ENCODE peak calls at places on chromosomes 7 and 10, in six cellular contexts. One of them, this sample, is unnamed.

GRCh38 chr7:137851361-137851945 is 4.7 kb upstream of the DGKI start:
- DNase-seq in AG10803: peak; percentile 76
- DNase-seq in Caki2: no peak
- DNase-seq in ELR: peak; percentile 23
- DNase-seq in T1000: no peak
- DNase-seq in OCI-LY7: no peak
- DNase-seq in this sample: no peak

GRCh38 chr7:148173296-148173695 is 417.3 kb upstream of the C7orf33 start:
- DNase-seq in T1000: no peak
- DNase-seq in ELR: no peak
- DNase-seq in AG10803: no peak
- DNase-seq in Caki2: no peak
- DNase-seq in OCI-LY7: no peak
- DNase-seq in this sample: no peak

GRCh38 chr7:117110480-117111315 is 157.4 kb downstream of the ST7 start:
- DNase-seq in OCI-LY7: no peak
- DNase-seq in AG10803: no peak
- DNase-seq in Caki2: no peak
- DNase-seq in T1000: no peak
- DNase-seq in ELR: no peak
- DNase-seq in this sample: no peak

GRCh38 chr7:44060091-44060947 is 5.0 kb downstream of the PGAM2 start:
- DNase-seq in Caki2: no peak
- DNase-seq in T1000: no peak
- DNase-seq in OCI-LY7: no peak
- DNase-seq in AG10803: no peak
- DNase-seq in ELR: no peak
- DNase-seq in this sample: no peak

GRCh38 chr10:124306922-124307371 is 111.8 kb downstream of the OAT start:
- DNase-seq in ELR: peak; percentile 19
- DNase-seq in AG10803: no peak
- DNase-seq in OCI-LY7: no peak
- DNase-seq in Caki2: peak; percentile 90
- DNase-seq in T1000: no peak
- DNase-seq in this sample: no peak

GRCh38 chr7:118918556-118918955 is 694.1 kb downstream of the ANKRD7 start:
- DNase-seq in AG10803: no peak
- DNase-seq in Caki2: no peak
- DNase-seq in OCI-LY7: peak; percentile 11
- DNase-seq in ELR: peak; percentile 11
- DNase-seq in T1000: no peak
- DNase-seq in this sample: no peak

GRCh38 chr7:92639213-92639896 is 49.2 kb upstream of the FAM133B start:
- DNase-seq in ELR: no peak
- DNase-seq in T1000: no peak
- DNase-seq in Caki2: no peak
- DNase-seq in OCI-LY7: no peak
- DNase-seq in AG10803: no peak
- DNase-seq in this sample: no peak

GRCh38 chr10:78700816-78701520 is 367.8 kb upstream of the ZMIZ1 start:
- DNase-seq in AG10803: no peak
- DNase-seq in T1000: no peak
- DNase-seq in ELR: peak; percentile 17
- DNase-seq in OCI-LY7: no peak
- DNase-seq in Caki2: no peak
- DNase-seq in this sample: no peak

GRCh38 chr7:44603208-44603607 is 3.2 kb upstream of the OGDH start:
- DNase-seq in ELR: no peak
- DNase-seq in AG10803: no peak
- DNase-seq in Caki2: no peak
- DNase-seq in T1000: no peak
- DNase-seq in OCI-LY7: no peak
- DNase-seq in this sample: no peak

GRCh38 chr7:111264111-111264868 is 173.4 kb downstream of the LRRN3 start:
- DNase-seq in AG10803: no peak
- DNase-seq in T1000: no peak
- DNase-seq in OCI-LY7: no peak
- DNase-seq in ELR: no peak
- DNase-seq in Caki2: no peak
- DNase-seq in this sample: no peak

GRCh38 chr7:76108540-76109233 is 60.8 kb downstream of the MDH2 start:
- DNase-seq in OCI-LY7: peak; percentile 51
- DNase-seq in ELR: peak; percentile 37
- DNase-seq in AG10803: no peak
- DNase-seq in Caki2: peak; percentile 70
- DNase-seq in T1000: no peak
- DNase-seq in this sample: no peak

GRCh38 chr10:79353726-79354125 is 6.5 kb downstream of the PPIF start:
- DNase-seq in OCI-LY7: no peak
- DNase-seq in T1000: no peak
- DNase-seq in AG10803: no peak
- DNase-seq in ELR: no peak
- DNase-seq in Caki2: no peak
- DNase-seq in this sample: no peak

GRCh38 chr7:39357648-39358047 is 208.6 kb upstream of the YAE1 start:
- DNase-seq in Caki2: no peak
- DNase-seq in OCI-LY7: peak; percentile 5
- DNase-seq in AG10803: no peak
- DNase-seq in T1000: no peak
- DNase-seq in ELR: peak; percentile 6
- DNase-seq in this sample: no peak

GRCh38 chr7:134804351-134804750 is 24.9 kb downstream of the CALD1 start:
- DNase-seq in Caki2: no peak
- DNase-seq in ELR: peak; percentile 55
- DNase-seq in T1000: no peak
- DNase-seq in OCI-LY7: no peak
- DNase-seq in AG10803: peak; percentile 64
- DNase-seq in this sample: no peak

GRCh38 chr10:104104926-104105325 is 17.0 kb upstream of the SFR1 start:
- DNase-seq in OCI-LY7: no peak
- DNase-seq in AG10803: no peak
- DNase-seq in Caki2: no peak
- DNase-seq in ELR: peak; percentile 64
- DNase-seq in T1000: no peak
- DNase-seq in this sample: no peak

GRCh38 chr7:149854611-149855367 is 16.6 kb downstream of the ZNF862 start:
- DNase-seq in OCI-LY7: peak; percentile 26
- DNase-seq in T1000: peak; percentile 7
- DNase-seq in AG10803: peak; percentile 31
- DNase-seq in Caki2: peak; percentile 18
- DNase-seq in ELR: peak; percentile 52
- DNase-seq in this sample: no peak

GRCh38 chr7:74203157-74203556 is 6.6 kb upstream of the LAT2 start:
- DNase-seq in T1000: no peak
- DNase-seq in Caki2: peak; percentile 25
- DNase-seq in OCI-LY7: no peak
- DNase-seq in ELR: peak; percentile 66
- DNase-seq in AG10803: peak; percentile 72
- DNase-seq in this sample: no peak

GRCh38 chr10:111093741-111094380 is 17.0 kb downstream of the ADRA2A start:
- DNase-seq in AG10803: peak; percentile 58
- DNase-seq in T1000: no peak
- DNase-seq in OCI-LY7: no peak
- DNase-seq in ELR: peak; percentile 71
- DNase-seq in Caki2: no peak
- DNase-seq in this sample: no peak

GRCh38 chr7:34840176-34840785 is 182.3 kb downstream of the NPSR1 start:
- DNase-seq in ELR: no peak
- DNase-seq in T1000: no peak
- DNase-seq in OCI-LY7: no peak
- DNase-seq in Caki2: no peak
- DNase-seq in AG10803: no peak
- DNase-seq in this sample: no peak

GRCh38 chr10:123007558-123008378 is 827 bp downstream of the IKZF5 start:
- DNase-seq in T1000: no peak
- DNase-seq in Caki2: peak; percentile 37
- DNase-seq in OCI-LY7: peak; percentile 75
- DNase-seq in ELR: peak; percentile 81
- DNase-seq in AG10803: peak; percentile 46
- DNase-seq in this sample: no peak

GRCh38 chr7:142375710-142376313 is 118.0 kb upstream of the PRSS58 start:
- DNase-seq in OCI-LY7: no peak
- DNase-seq in AG10803: peak; percentile 35
- DNase-seq in Caki2: peak; percentile 94
- DNase-seq in ELR: peak; percentile 30
- DNase-seq in T1000: no peak
- DNase-seq in this sample: no peak

GRCh38 chr10:114486938-114487814 is 82.9 kb upstream of the AFAP1L2 start:
- DNase-seq in ELR: no peak
- DNase-seq in T1000: no peak
- DNase-seq in AG10803: no peak
- DNase-seq in Caki2: peak; percentile 53
- DNase-seq in OCI-LY7: no peak
- DNase-seq in this sample: peak; percentile 27

GRCh38 chr7:143391462-143392404 is 10.6 kb downstream of the ZYX start:
- DNase-seq in Caki2: no peak
- DNase-seq in AG10803: peak; percentile 83
- DNase-seq in ELR: peak; percentile 56
- DNase-seq in OCI-LY7: no peak
- DNase-seq in T1000: no peak
- DNase-seq in this sample: no peak

GRCh38 chr7:98617051-98617959 is at the start of gene NPTX2:
- DNase-seq in Caki2: peak; percentile 85
- DNase-seq in T1000: peak; percentile 46
- DNase-seq in AG10803: peak; percentile 6
- DNase-seq in ELR: no peak
- DNase-seq in OCI-LY7: no peak
- DNase-seq in this sample: no peak

GRCh38 chr7:94700926-94701554 is 45.1 kb upstream of the SGCE start:
- DNase-seq in AG10803: peak; percentile 24
- DNase-seq in OCI-LY7: no peak
- DNase-seq in ELR: no peak
- DNase-seq in Caki2: no peak
- DNase-seq in T1000: no peak
- DNase-seq in this sample: no peak

GRCh38 chr10:247480-247879 is 112.2 kb downstream of the ZMYND11 start:
- DNase-seq in OCI-LY7: no peak
- DNase-seq in ELR: no peak
- DNase-seq in Caki2: no peak
- DNase-seq in AG10803: no peak
- DNase-seq in T1000: no peak
- DNase-seq in this sample: no peak

This sample was measured in brain pericyte.